ENCODE peak calls at places on chromosomes 2 and 18, in seven cellular contexts. U, I, A, T, Y, X and P are unnamed samples.

GRCh38 chr2:30213326-30213725 is 18.0 kb upstream of the LBH start:
- DNase-seq in X (no peak), T (no peak), I (no peak), A (no peak), Y (no peak), U (no peak), P (no peak)

GRCh38 chr2:23532311-23533013 is 147.5 kb downstream of the KLHL29 start:
- DNase-seq in A (no peak), I (peak), X (no peak), Y (peak), U (no peak), T (no peak), P (peak)

GRCh38 chr2:205158404-205158803 is 523.9 kb upstream of the NRP2 start:
- DNase-seq in I (no peak), U (no peak), A (no peak), T (no peak), X (no peak), Y (no peak), P (no peak)

GRCh38 chr2:132891456-132891855 is 221.5 kb upstream of the LYPD1 start:
- DNase-seq in A (no peak), I (no peak), U (peak), T (no peak), X (no peak), Y (no peak), P (no peak)

GRCh38 chr2:85475801-85476610 is 57.5 kb downstream of the SH2D6 start:
- DNase-seq in X (no peak), Y (no peak), T (no peak), I (no peak), U (no peak), A (no peak), P (no peak)

GRCh38 chr2:216555274-216555673 is 56.6 kb downstream of the RPL37A start:
- DNase-seq in Y (peak), U (peak), A (no peak), T (no peak), I (no peak), X (peak), P (no peak)

GRCh38 chr2:109284816-109285215 is 155.8 kb downstream of the SH3RF3 start:
- DNase-seq in A (no peak), Y (peak), I (no peak), X (no peak), U (no peak), T (no peak), P (no peak)

GRCh38 chr18:67639872-67640271 is 123.4 kb upstream of the DSEL start:
- DNase-seq in I (no peak), X (no peak), T (no peak), A (no peak), U (no peak), Y (no peak), P (no peak)